ENCODE peak calls at places on chromosomes 2 and 18, in eight cellular contexts. M is tibial nerve; P is body of pancreas; F is spleen; Y is naive thymus-derived CD4-positive, alpha-beta T cell; R is brain microvascular endothelial cell; J is mesendoderm; X is uterus. G is an unnamed sample.

GRCh38 chr18:9392726-9393125 is 58.2 kb downstream of the TWSG1 start:
- DNase-seq in M (no peak), P (no peak), F (no peak), Y (no peak), R (no peak), J (peak), X (no peak), G (no peak)

GRCh38 chr2:112827786-112828185 is 8.8 kb downstream of the IL1B start:
- DNase-seq in M (no peak), P (no peak), F (no peak), Y (no peak), R (no peak), J (no peak), X (no peak), G (no peak)

GRCh38 chr2:190679813-190680591 is 31.1 kb downstream of the NAB1 start:
- DNase-seq in M (no peak), P (peak), F (peak), Y (peak), R (peak), J (peak), X (peak), G (peak)

GRCh38 chr18:33647365-33647764 is 69.3 kb downstream of the ASXL3 start:
- DNase-seq in M (no peak), P (no peak), F (no peak), Y (no peak), R (no peak), J (no peak), X (no peak), G (no peak)

GRCh38 chr2:86476092-86476491 is 34.9 kb downstream of the KDM3A start:
- DNase-seq in M (no peak), P (no peak), F (no peak), Y (no peak), R (peak), J (no peak), X (no peak), G (no peak)

GRCh38 chr18:68263481-68263880 is 451.4 kb downstream of the TMX3 start:
- DNase-seq in M (no peak), P (no peak), F (no peak), Y (no peak), R (peak), J (no peak), X (no peak), G (no peak)

GRCh38 chr2:155266579-155266978 is 568.1 kb downstream of the KCNJ3 start:
- DNase-seq in M (no peak), P (no peak), F (no peak), Y (no peak), R (no peak), J (peak), X (no peak), G (no peak)

GRCh38 chr2:218671077-218671653 is 637 bp downstream of the RNF25 start:
- DNase-seq in M (no peak), P (no peak), F (no peak), Y (no peak), R (no peak), J (peak), X (no peak), G (no peak)

GRCh38 chr2:66565291-66565690 is 130.4 kb downstream of the MEIS1 start:
- DNase-seq in M (no peak), P (no peak), F (no peak), Y (no peak), R (no peak), J (no peak), X (no peak), G (no peak)

GRCh38 chr18:57205641-57206040 is 58.8 kb downstream of the BOD1L2 start:
- DNase-seq in M (no peak), P (no peak), F (no peak), Y (no peak), R (no peak), J (no peak), X (no peak), G (no peak)
- H3K27ac ChIP-seq in M (no peak), P (no peak), F (no peak), Y (no peak), R (no peak), J (no peak), X (no peak), G (peak)

GRCh38 chr2:43326116-43326825 is 99.9 kb upstream of the ZFP36L2 start:
- DNase-seq in M (no peak), P (no peak), F (no peak), Y (no peak), R (no peak), J (no peak), X (no peak), G (no peak)

GRCh38 chr2:43325448-43325811 is 99.0 kb upstream of the ZFP36L2 start:
- DNase-seq in M (no peak), P (no peak), F (no peak), Y (no peak), R (no peak), J (no peak), X (no peak), G (no peak)

GRCh38 chr2:43323810-43324588 is 97.6 kb upstream of the ZFP36L2 start:
- DNase-seq in M (peak), P (peak), F (no peak), Y (no peak), R (no peak), J (peak), X (peak), G (no peak)

GRCh38 chr2:43327119-43327518 is 100.7 kb upstream of the ZFP36L2 start:
- DNase-seq in M (no peak), P (no peak), F (no peak), Y (no peak), R (no peak), J (no peak), X (no peak), G (no peak)

DNA sequence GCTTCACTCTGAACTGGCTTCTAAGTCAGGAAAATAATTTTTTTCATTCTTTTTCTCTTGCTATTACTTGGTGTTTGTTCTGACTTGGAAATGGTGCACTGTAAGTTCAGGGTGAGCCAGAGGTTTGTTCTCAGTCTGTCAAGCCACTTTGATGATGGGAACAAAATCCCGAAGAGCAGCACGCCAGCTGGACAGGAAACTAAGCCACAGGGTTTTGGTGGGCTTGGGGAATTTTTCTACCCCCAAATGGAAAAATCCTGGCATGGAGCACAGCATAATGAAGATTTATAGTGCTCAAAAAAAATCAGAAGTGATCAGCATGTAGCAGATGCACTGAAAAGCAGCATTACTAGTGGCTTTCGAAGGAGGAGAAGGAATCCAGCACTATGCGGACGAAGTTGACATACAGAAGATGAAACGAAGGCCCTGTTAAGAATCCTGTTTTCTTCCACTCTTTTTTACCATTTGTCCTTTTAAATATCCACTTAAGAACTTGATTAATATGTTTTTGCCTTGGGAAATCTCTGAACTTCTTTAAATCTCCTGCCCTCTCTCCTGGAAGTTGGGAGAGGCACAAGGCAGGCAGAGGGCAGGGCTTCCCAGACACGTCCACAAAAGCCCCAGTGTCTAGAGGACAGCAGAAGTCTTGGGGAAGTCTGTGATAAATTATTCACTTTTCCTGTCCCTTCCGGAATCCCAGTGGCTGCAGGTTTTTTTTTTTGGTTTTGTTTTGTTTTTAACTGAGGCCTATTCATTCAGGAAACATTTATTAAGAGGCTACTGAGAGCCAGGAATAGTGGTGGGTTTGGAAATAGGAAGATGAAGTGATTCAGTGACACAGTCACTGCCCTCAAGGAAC is 98.4 kb upstream of the ZFP36L2 start:
- DNase-seq in M (no peak), P (peak), F (no peak), Y (no peak), R (no peak), J (no peak), X (peak), G (no peak)
- H3K27ac ChIP-seq in M (peak), P (peak), F (peak), Y (no peak), R (no peak), J (no peak), X (peak), G (no peak)

GRCh38 chr2:84441036-84441435 is 18.0 kb downstream of the SUCLG1 start:
- DNase-seq in M (no peak), P (no peak), F (no peak), Y (no peak), R (no peak), J (no peak), X (no peak), G (no peak)
- H3K27ac ChIP-seq in M (no peak), P (no peak), F (no peak), Y (no peak), R (no peak), J (no peak), X (no peak), G (no peak)

GRCh38 chr2:230920167-230920566 is 4.9 kb downstream of the GPR55 start:
- DNase-seq in M (no peak), P (no peak), F (no peak), Y (no peak), R (no peak), J (no peak), X (no peak), G (no peak)
- H3K27ac ChIP-seq in M (no peak), P (no peak), F (no peak), Y (no peak), R (no peak), J (no peak), X (no peak), G (no peak)

DNA sequence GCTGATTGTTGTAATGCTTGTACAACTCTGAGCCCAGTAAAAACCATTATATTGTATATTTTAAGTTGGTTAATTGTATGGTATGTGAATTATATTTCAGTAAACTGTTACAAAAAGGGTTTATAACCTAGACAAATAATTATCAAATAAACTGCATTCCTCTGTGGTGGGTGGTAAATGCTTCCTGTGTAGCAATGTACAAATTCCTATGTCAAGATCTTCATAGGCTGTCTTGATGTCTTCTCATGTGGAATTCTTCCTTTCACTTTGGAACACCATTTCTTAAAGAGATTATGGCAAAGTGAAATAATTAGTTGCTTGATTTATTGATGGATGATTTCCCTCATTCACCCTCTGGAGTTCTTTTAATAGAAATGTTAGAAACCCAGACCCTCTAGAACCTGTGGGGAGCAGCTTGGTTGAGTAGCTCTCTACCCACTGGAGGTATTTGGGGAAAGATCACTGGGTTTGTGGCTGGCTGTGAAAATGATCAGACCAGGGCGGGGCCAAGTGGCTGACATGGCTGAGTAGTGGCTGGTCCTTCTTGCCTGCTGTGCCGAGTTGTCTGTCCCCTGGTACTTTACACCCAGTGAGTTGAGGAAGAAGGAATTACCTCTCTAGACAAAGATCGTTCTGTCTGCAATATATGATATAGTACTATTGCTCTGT is 22.4 kb upstream of the MGAT5 start:
- DNase-seq in M (no peak), P (no peak), F (no peak), Y (no peak), R (no peak), J (no peak), X (no peak), G (no peak)
- H3K27ac ChIP-seq in M (no peak), P (no peak), F (peak), Y (no peak), R (peak), J (no peak), X (no peak), G (no peak)

GRCh38 chr2:216352653-216353270 is 19.5 kb downstream of the MARCHF4 start:
- DNase-seq in M (no peak), P (no peak), F (no peak), Y (peak), R (no peak), J (no peak), X (no peak), G (no peak)

GRCh38 chr2:216350214-216350789 is 22.0 kb downstream of the MARCHF4 start:
- DNase-seq in M (no peak), P (no peak), F (no peak), Y (no peak), R (peak), J (no peak), X (no peak), G (no peak)

GRCh38 chr2:216354236-216354788 is 18.0 kb downstream of the MARCHF4 start:
- DNase-seq in M (no peak), P (no peak), F (no peak), Y (no peak), R (peak), J (no peak), X (no peak), G (no peak)

GRCh38 chr2:216351172-216351925 is 20.9 kb downstream of the MARCHF4 start:
- DNase-seq in M (no peak), P (no peak), F (no peak), Y (no peak), R (no peak), J (no peak), X (no peak), G (no peak)

DNA sequence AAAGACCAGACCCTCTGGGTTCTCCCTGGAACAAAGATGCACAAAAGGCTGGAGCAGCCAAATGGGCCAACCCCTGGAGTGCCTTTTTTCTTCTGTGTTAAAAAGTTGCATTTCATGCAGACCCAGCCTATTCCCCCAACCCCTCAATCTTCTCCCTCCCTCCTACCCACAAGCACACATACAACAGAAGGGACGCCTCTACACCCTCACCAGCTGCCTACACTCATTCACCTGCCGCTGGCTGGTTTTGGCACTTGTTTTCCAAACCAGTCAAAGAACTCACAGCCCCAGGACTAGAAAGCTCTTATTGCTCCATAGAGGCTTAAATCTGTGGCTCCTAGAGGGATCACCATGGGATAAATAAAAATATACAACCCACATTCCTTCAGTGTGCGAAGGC is 16.5 kb downstream of the MARCHF4 start:
- DNase-seq in M (no peak), P (no peak), F (no peak), Y (no peak), R (no peak), J (no peak), X (no peak), G (no peak)
- H3K27ac ChIP-seq in M (no peak), P (no peak), F (no peak), Y (no peak), R (no peak), J (no peak), X (no peak), G (no peak)

G was measured in caudate nucleus.